ENCODE peak calls at places on chromosome 10, in six cellular contexts. Z is DMS153; S is amniotic stem cell; Q is CD4-positive, alpha-beta T cell; W is fibroblast of mammary gland; L is AG09319. K is an unnamed sample.
A peak's percentile ranks its signal among the peaks of the same experiment; 100 is the strongest.

GRCh38 chr10:17227367-17228080 is 517 bp upstream of the VIM start:
- DNase-seq in L (no peak), Q (no peak), Z (no peak), S (no peak), W (peak; percentile 57), K (no peak)

GRCh38 chr10:76492026-76492425 is 1060.6 kb downstream of the LRMDA start:
- DNase-seq in W (peak; percentile 86), Q (no peak), L (peak; percentile 15), Z (no peak), S (peak; percentile 41), K (peak; percentile 76)

GRCh38 chr10:4511559-4511958 is 314.4 kb upstream of the AKR1E2 start:
- DNase-seq in L (no peak), Q (no peak), W (peak; percentile 77), Z (no peak), S (no peak), K (no peak)

GRCh38 chr10:116109881-116110280 is 163.1 kb downstream of the GFRA1 start:
- DNase-seq in Z (no peak), L (no peak), Q (no peak), W (no peak), S (no peak), K (no peak)

GRCh38 chr10:110901954-110902819 is 16.8 kb downstream of the BBIP1 start:
- DNase-seq in S (no peak), Z (no peak), Q (no peak), W (peak; percentile 94), L (no peak), K (peak; percentile 69)

GRCh38 chr10:33349273-33349672 is 14.8 kb upstream of the NRP1 start:
- DNase-seq in Z (no peak), W (no peak), S (no peak), L (no peak), Q (no peak), K (no peak)

GRCh38 chr10:100167521-100168312 is 18.1 kb downstream of the ERLIN1 start:
- DNase-seq in L (no peak), W (no peak), Z (no peak), Q (no peak), S (no peak), K (no peak)

GRCh38 chr10:73771722-73772279 is 10.0 kb upstream of the CHCHD1 start:
- DNase-seq in Z (peak; percentile 4), Q (peak; percentile 82), S (no peak), W (peak; percentile 73), L (peak; percentile 51), K (peak; percentile 49)

K was measured in astrocyte of the cerebellum.